ENCODE peak calls at places on chromosome 13, in eight cellular contexts. V is endothelial cell, Y is fibroblast of lung, X is right lobe of liver, G is PC-3, B is lower leg skin, J is psoas muscle, N is thoracic aorta. M is an unnamed sample.

GRCh38 chr13:50467156-50467814 is 376.2 kb downstream of the DLEU7 start:
- DNase-seq in Y (no peak), B (no peak), X (no peak), N (no peak), J (no peak), G (no peak), V (no peak), M (no peak)

GRCh38 chr13:42039946-42040729 is 8.3 kb upstream of the DGKH start:
- DNase-seq in N (peak; percentile 70), G (peak; percentile 76), J (peak; percentile 94), X (peak; percentile 95), Y (peak; percentile 88), B (peak; percentile 86), V (peak; percentile 92), M (no peak)

GRCh38 chr13:33787051-33787591 is 30.8 kb upstream of the RFC3 start:
- DNase-seq in X (no peak), G (no peak), N (no peak), V (no peak), B (no peak), Y (no peak), J (no peak), M (no peak)

GRCh38 chr13:54034047-54034446 is 1005.4 kb downstream of the OLFM4 start:
- DNase-seq in Y (no peak), X (no peak), N (no peak), J (no peak), B (no peak), V (no peak), G (no peak), M (no peak)

GRCh38 chr13:111948281-111948680 is 118.7 kb upstream of the SOX1 start:
- DNase-seq in J (no peak), B (no peak), V (no peak), G (no peak), N (no peak), Y (no peak), X (no peak), M (peak; percentile 39)

GRCh38 chr13:108200781-108201398 is 14.4 kb downstream of the LIG4 start:
- DNase-seq in N (no peak), X (no peak), V (no peak), J (no peak), B (no peak), Y (peak; percentile 22), G (peak; percentile 61), M (no peak)

GRCh38 chr13:54709546-54709945 is 1680.9 kb downstream of the OLFM4 start:
- DNase-seq in V (no peak), Y (peak; percentile 2), B (no peak), J (no peak), G (peak; percentile 62), N (no peak), X (no peak), M (no peak)

GRCh38 chr13:87810391-87810801 is 139.2 kb downstream of the SLITRK5 start:
- DNase-seq in X (no peak), Y (no peak), V (no peak), N (no peak), J (no peak), G (peak; percentile 62), B (no peak), M (peak; percentile 63)

GRCh38 chr13:90717451-90717936 is 630.0 kb upstream of the MIR17HG start:
- DNase-seq in J (no peak), G (peak; percentile 57), N (no peak), Y (peak; percentile 68), B (no peak), V (no peak), X (no peak), M (no peak)

GRCh38 chr13:113669871-113670341 is 2.9 kb downstream of the GRK1 start:
- DNase-seq in J (no peak), N (no peak), X (peak; percentile 41), G (no peak), V (no peak), Y (no peak), B (no peak), M (peak; percentile 85)

GRCh38 chr13:27619711-27620376 is 485 bp downstream of the LNX2 start:
- DNase-seq in V (peak; percentile 57), Y (peak; percentile 29), X (peak; percentile 53), G (peak; percentile 29), J (peak; percentile 57), B (no peak), N (no peak), M (no peak)

GRCh38 chr13:30796132-30796832 is 60.9 kb downstream of the ALOX5AP start:
- DNase-seq in B (no peak), N (no peak), Y (peak; percentile 59), J (no peak), G (peak; percentile 83), V (no peak), X (no peak), M (no peak)

GRCh38 chr13:59236309-59236939 is 927.3 kb downstream of the DIAPH3 start:
- DNase-seq in X (no peak), N (no peak), B (no peak), G (no peak), Y (no peak), J (no peak), V (no peak), M (no peak)

GRCh38 chr13:20239748-20240147 is 7.6 kb upstream of the GJB6 start:
- DNase-seq in X (peak; percentile 61), Y (no peak), V (no peak), N (no peak), G (no peak), B (no peak), J (no peak), M (no peak)

GRCh38 chr13:49303533-49304252 is 56.0 kb downstream of the CDADC1 start:
- DNase-seq in G (no peak), J (peak; percentile 24), Y (no peak), V (no peak), N (no peak), B (no peak), X (no peak), M (no peak)

GRCh38 chr13:75357576-75358295 is 124.2 kb downstream of the TBC1D4 start:
- DNase-seq in J (no peak), G (peak; percentile 76), X (no peak), V (peak; percentile 57), N (no peak), B (no peak), Y (peak; percentile 68), M (no peak)

GRCh38 chr13:72379581-72379980 is 347.8 kb downstream of the MZT1 start:
- DNase-seq in J (no peak), V (no peak), G (no peak), B (no peak), X (no peak), Y (peak; percentile 0), N (no peak), M (no peak)

GRCh38 chr13:96090240-96091101 is 564 bp downstream of the HS6ST3 start:
- DNase-seq in N (no peak), J (peak; percentile 10), Y (no peak), X (no peak), G (no peak), V (peak; percentile 38), B (no peak), M (peak; percentile 67)

GRCh38 chr13:27583645-27584044 is 36.7 kb downstream of the LNX2 start:
- DNase-seq in N (no peak), X (no peak), J (no peak), V (no peak), B (no peak), G (no peak), Y (no peak), M (no peak)

GRCh38 chr13:26280822-26281221 is 26.9 kb downstream of the CDK8 start:
- DNase-seq in X (no peak), N (no peak), J (no peak), G (no peak), V (no peak), Y (no peak), B (no peak), M (no peak)

GRCh38 chr13:106186366-106187030 is 349.0 kb downstream of the EFNB2 start:
- DNase-seq in B (no peak), N (no peak), V (no peak), X (no peak), J (no peak), G (no peak), Y (no peak), M (no peak)

GRCh38 chr13:33178197-33178699 is 107.3 kb downstream of the STARD13 start:
- DNase-seq in B (no peak), G (no peak), X (no peak), N (no peak), Y (no peak), J (no peak), V (no peak), M (no peak)

GRCh38 chr13:29761815-29762214 is 88.6 kb downstream of the UBL3 start:
- DNase-seq in J (no peak), N (no peak), B (no peak), G (no peak), Y (no peak), X (no peak), V (no peak), M (no peak)
- TF ChIP-seq CTCF in J (no peak), N (no peak), B (no peak), G (peak; percentile 13), Y (no peak), X (no peak), V (no peak), M (no peak)

GRCh38 chr13:99978781-99979452 is 2.7 kb upstream of the ZIC2 start:
- DNase-seq in J (no peak), N (no peak), X (no peak), Y (no peak), V (peak; percentile 35), B (no peak), G (no peak), M (no peak)
- TF ChIP-seq CTCF in J (no peak), N (no peak), X (no peak), Y (no peak), V (no peak), B (no peak), G (no peak), M (no peak)

GRCh38 chr13:69618838-69619237 is 488.8 kb upstream of the ATXN8OS start:
- DNase-seq in G (no peak), J (no peak), V (no peak), X (no peak), N (no peak), Y (no peak), B (no peak), M (no peak)

GRCh38 chr13:69618393-69618792 is 489.2 kb upstream of the ATXN8OS start:
- DNase-seq in G (no peak), J (no peak), N (no peak), Y (no peak), B (no peak), X (no peak), V (no peak), M (no peak)

GRCh38 chr13:69619651-69620050 is 488.0 kb upstream of the ATXN8OS start:
- DNase-seq in J (no peak), N (no peak), Y (no peak), X (no peak), V (no peak), B (no peak), G (no peak), M (no peak)

GRCh38 chr13:69623973-69624372 is 483.7 kb upstream of the ATXN8OS start:
- DNase-seq in N (no peak), B (no peak), J (no peak), Y (no peak), G (no peak), V (no peak), X (no peak), M (no peak)
- TF ChIP-seq CTCF in N (no peak), B (no peak), J (no peak), Y (no peak), G (no peak), V (no peak), X (no peak), M (no peak)

DNA sequence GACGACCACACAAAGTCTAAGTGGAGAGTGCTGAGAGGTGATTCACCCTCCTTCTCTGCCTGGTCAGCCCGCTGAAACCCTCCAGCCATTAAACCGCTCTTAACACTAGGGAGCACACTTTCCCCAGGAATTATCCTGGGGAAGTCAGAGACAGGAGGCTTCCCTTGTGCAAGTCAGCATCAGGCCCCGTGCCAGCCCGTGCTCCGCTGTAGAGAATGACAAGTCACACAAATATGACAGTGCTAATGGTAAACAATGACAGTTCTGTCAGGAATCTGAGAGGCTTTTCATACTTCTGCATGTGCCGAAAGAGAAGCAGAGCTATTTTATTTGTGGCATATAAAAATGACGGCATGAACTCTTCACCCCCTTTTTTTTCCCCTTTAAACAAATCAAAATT is 816.9 kb upstream of the SLC10A2 start:
- DNase-seq in X (peak; percentile 75), N (peak; percentile 31), Y (peak; percentile 96), G (peak; percentile 97), B (peak; percentile 87), J (peak; percentile 79), V (peak; percentile 60), M (peak; percentile 94)
- TF ChIP-seq CTCF in X (peak; percentile 39), N (peak; percentile 9), Y (peak; percentile 46), G (peak; percentile 70), B (no peak), J (peak; percentile 57), V (no peak), M (peak; percentile 92)